ENCODE peak calls at places on chromosomes 3 and 15, in four cellular contexts. One of them, this sample, is unnamed.

GRCh38 chr3:111128884-111129283 is 57.3 kb downstream of the NECTIN3 start:
- DNase-seq in caudate nucleus: no peak
- DNase-seq in stimulated activated CD8-positive, alpha-beta memory T cell treated with anti-CD3 and anti-CD28 coated beads, Interleukin-4, amount 100 ng/mL, for 4 hours: no peak
- DNase-seq in endothelial cell: no peak
- DNase-seq in this sample: no peak

GRCh38 chr15:58770519-58770856 is 614 bp upstream of the MINDY2 start:
- DNase-seq in caudate nucleus: no peak
- DNase-seq in stimulated activated CD8-positive, alpha-beta memory T cell treated with anti-CD3 and anti-CD28 coated beads, Interleukin-4, amount 100 ng/mL, for 4 hours: no peak
- DNase-seq in endothelial cell: no peak
- DNase-seq in this sample: no peak

GRCh38 chr3:32954506-32954905 is 3.1 kb downstream of the CCR4 start:
- DNase-seq in caudate nucleus: no peak
- DNase-seq in stimulated activated CD8-positive, alpha-beta memory T cell treated with anti-CD3 and anti-CD28 coated beads, Interleukin-4, amount 100 ng/mL, for 4 hours: no peak
- DNase-seq in endothelial cell: no peak
- DNase-seq in this sample: no peak

GRCh38 chr3:126133606-126134005 is 46.8 kb downstream of the ALDH1L1 start:
- DNase-seq in caudate nucleus: no peak
- DNase-seq in stimulated activated CD8-positive, alpha-beta memory T cell treated with anti-CD3 and anti-CD28 coated beads, Interleukin-4, amount 100 ng/mL, for 4 hours: no peak
- DNase-seq in endothelial cell: no peak
- DNase-seq in this sample: no peak

GRCh38 chr3:120688121-120688520 is 6.1 kb upstream of the HGD start:
- DNase-seq in caudate nucleus: no peak
- DNase-seq in stimulated activated CD8-positive, alpha-beta memory T cell treated with anti-CD3 and anti-CD28 coated beads, Interleukin-4, amount 100 ng/mL, for 4 hours: no peak
- DNase-seq in endothelial cell: no peak
- DNase-seq in this sample: no peak

GRCh38 chr15:27480642-27481041 is 509.7 kb downstream of the GABRG3 start:
- DNase-seq in caudate nucleus: no peak
- DNase-seq in stimulated activated CD8-positive, alpha-beta memory T cell treated with anti-CD3 and anti-CD28 coated beads, Interleukin-4, amount 100 ng/mL, for 4 hours: no peak
- DNase-seq in endothelial cell: no peak
- DNase-seq in this sample: no peak

GRCh38 chr15:95302809-95303208 is 1027.7 kb upstream of the NR2F2 start:
- DNase-seq in caudate nucleus: no peak
- DNase-seq in stimulated activated CD8-positive, alpha-beta memory T cell treated with anti-CD3 and anti-CD28 coated beads, Interleukin-4, amount 100 ng/mL, for 4 hours: no peak
- DNase-seq in endothelial cell: no peak
- DNase-seq in this sample: no peak

GRCh38 chr3:127525373-127525772 is 65.2 kb downstream of the TPRA1 start:
- DNase-seq in caudate nucleus: no peak
- DNase-seq in stimulated activated CD8-positive, alpha-beta memory T cell treated with anti-CD3 and anti-CD28 coated beads, Interleukin-4, amount 100 ng/mL, for 4 hours: no peak
- DNase-seq in endothelial cell: no peak
- DNase-seq in this sample: no peak

GRCh38 chr3:53837331-53837730 is 8.9 kb downstream of the CHDH start:
- DNase-seq in caudate nucleus: no peak
- DNase-seq in stimulated activated CD8-positive, alpha-beta memory T cell treated with anti-CD3 and anti-CD28 coated beads, Interleukin-4, amount 100 ng/mL, for 4 hours: no peak
- DNase-seq in endothelial cell: no peak
- DNase-seq in this sample: no peak

GRCh38 chr3:72265250-72265649 is 480.3 kb upstream of the PROK2 start:
- DNase-seq in caudate nucleus: no peak
- DNase-seq in stimulated activated CD8-positive, alpha-beta memory T cell treated with anti-CD3 and anti-CD28 coated beads, Interleukin-4, amount 100 ng/mL, for 4 hours: no peak
- DNase-seq in endothelial cell: no peak
- DNase-seq in this sample: no peak

GRCh38 chr3:138180375-138181029 is 5.8 kb upstream of the DBR1 start:
- DNase-seq in caudate nucleus: no peak
- DNase-seq in stimulated activated CD8-positive, alpha-beta memory T cell treated with anti-CD3 and anti-CD28 coated beads, Interleukin-4, amount 100 ng/mL, for 4 hours: no peak
- DNase-seq in endothelial cell: no peak
- DNase-seq in this sample: peak

GRCh38 chr3:124873241-124873640 is 13.9 kb downstream of the ITGB5 start:
- DNase-seq in caudate nucleus: no peak
- DNase-seq in stimulated activated CD8-positive, alpha-beta memory T cell treated with anti-CD3 and anti-CD28 coated beads, Interleukin-4, amount 100 ng/mL, for 4 hours: no peak
- DNase-seq in endothelial cell: no peak
- DNase-seq in this sample: no peak

GRCh38 chr3:39965997-39966396 is 156.6 kb downstream of the MYRIP start:
- DNase-seq in caudate nucleus: no peak
- DNase-seq in stimulated activated CD8-positive, alpha-beta memory T cell treated with anti-CD3 and anti-CD28 coated beads, Interleukin-4, amount 100 ng/mL, for 4 hours: no peak
- DNase-seq in endothelial cell: no peak
- DNase-seq in this sample: no peak

GRCh38 chr3:1828519-1828918 is 270.1 kb upstream of the CNTN4 start:
- DNase-seq in caudate nucleus: no peak
- DNase-seq in stimulated activated CD8-positive, alpha-beta memory T cell treated with anti-CD3 and anti-CD28 coated beads, Interleukin-4, amount 100 ng/mL, for 4 hours: no peak
- DNase-seq in endothelial cell: no peak
- DNase-seq in this sample: no peak

GRCh38 chr15:69666921-69667811 is 214.5 kb downstream of the RPLP1 start:
- DNase-seq in caudate nucleus: no peak
- DNase-seq in stimulated activated CD8-positive, alpha-beta memory T cell treated with anti-CD3 and anti-CD28 coated beads, Interleukin-4, amount 100 ng/mL, for 4 hours: no peak
- DNase-seq in endothelial cell: no peak
- DNase-seq in this sample: no peak

GRCh38 chr3:10443791-10444429 is 61.5 kb downstream of the ATP2B2 start:
- DNase-seq in caudate nucleus: no peak
- DNase-seq in stimulated activated CD8-positive, alpha-beta memory T cell treated with anti-CD3 and anti-CD28 coated beads, Interleukin-4, amount 100 ng/mL, for 4 hours: no peak
- DNase-seq in endothelial cell: no peak
- DNase-seq in this sample: no peak

GRCh38 chr3:188396900-188397299 is 242.9 kb downstream of the LPP start:
- DNase-seq in caudate nucleus: no peak
- DNase-seq in stimulated activated CD8-positive, alpha-beta memory T cell treated with anti-CD3 and anti-CD28 coated beads, Interleukin-4, amount 100 ng/mL, for 4 hours: no peak
- DNase-seq in endothelial cell: no peak
- DNase-seq in this sample: no peak

GRCh38 chr3:9028134-9028533 is 64.9 kb upstream of the RAD18 start:
- DNase-seq in caudate nucleus: peak
- DNase-seq in stimulated activated CD8-positive, alpha-beta memory T cell treated with anti-CD3 and anti-CD28 coated beads, Interleukin-4, amount 100 ng/mL, for 4 hours: no peak
- DNase-seq in endothelial cell: no peak
- DNase-seq in this sample: no peak

GRCh38 chr3:110174908-110175307 is 837.6 kb upstream of the DPPA4 start:
- DNase-seq in caudate nucleus: no peak
- DNase-seq in stimulated activated CD8-positive, alpha-beta memory T cell treated with anti-CD3 and anti-CD28 coated beads, Interleukin-4, amount 100 ng/mL, for 4 hours: no peak
- DNase-seq in endothelial cell: no peak
- DNase-seq in this sample: no peak

GRCh38 chr3:177733233-177733632 is 536.0 kb upstream of the TBL1XR1 start:
- DNase-seq in caudate nucleus: no peak
- DNase-seq in stimulated activated CD8-positive, alpha-beta memory T cell treated with anti-CD3 and anti-CD28 coated beads, Interleukin-4, amount 100 ng/mL, for 4 hours: no peak
- DNase-seq in endothelial cell: no peak
- DNase-seq in this sample: no peak

GRCh38 chr3:192918275-192918588 is 576 bp upstream of the MB21D2 start:
- DNase-seq in caudate nucleus: no peak
- DNase-seq in stimulated activated CD8-positive, alpha-beta memory T cell treated with anti-CD3 and anti-CD28 coated beads, Interleukin-4, amount 100 ng/mL, for 4 hours: no peak
- DNase-seq in endothelial cell: no peak
- DNase-seq in this sample: no peak

GRCh38 chr3:191634902-191635301 is 173.9 kb downstream of the PYDC2 start:
- DNase-seq in caudate nucleus: no peak
- DNase-seq in stimulated activated CD8-positive, alpha-beta memory T cell treated with anti-CD3 and anti-CD28 coated beads, Interleukin-4, amount 100 ng/mL, for 4 hours: no peak
- DNase-seq in endothelial cell: no peak
- DNase-seq in this sample: no peak

GRCh38 chr3:14680716-14681115 is 5.8 kb downstream of the C3orf20 start:
- DNase-seq in caudate nucleus: no peak
- DNase-seq in stimulated activated CD8-positive, alpha-beta memory T cell treated with anti-CD3 and anti-CD28 coated beads, Interleukin-4, amount 100 ng/mL, for 4 hours: no peak
- DNase-seq in endothelial cell: no peak
- DNase-seq in this sample: no peak

GRCh38 chr3:161915283-161915682 is 418.7 kb downstream of the OTOL1 start:
- DNase-seq in caudate nucleus: no peak
- DNase-seq in stimulated activated CD8-positive, alpha-beta memory T cell treated with anti-CD3 and anti-CD28 coated beads, Interleukin-4, amount 100 ng/mL, for 4 hours: no peak
- DNase-seq in endothelial cell: no peak
- DNase-seq in this sample: no peak

GRCh38 chr3:32757618-32758374 is 60.0 kb upstream of the TRIM71 start:
- DNase-seq in caudate nucleus: no peak
- DNase-seq in stimulated activated CD8-positive, alpha-beta memory T cell treated with anti-CD3 and anti-CD28 coated beads, Interleukin-4, amount 100 ng/mL, for 4 hours: no peak
- DNase-seq in endothelial cell: no peak
- DNase-seq in this sample: peak

GRCh38 chr15:50315814-50316630 is 39.0 kb downstream of the GABPB1 start:
- DNase-seq in caudate nucleus: no peak
- DNase-seq in stimulated activated CD8-positive, alpha-beta memory T cell treated with anti-CD3 and anti-CD28 coated beads, Interleukin-4, amount 100 ng/mL, for 4 hours: no peak
- DNase-seq in endothelial cell: no peak
- DNase-seq in this sample: peak

GRCh38 chr3:16427309-16427965 is 86.1 kb downstream of the RFTN1 start:
- DNase-seq in caudate nucleus: no peak
- DNase-seq in stimulated activated CD8-positive, alpha-beta memory T cell treated with anti-CD3 and anti-CD28 coated beads, Interleukin-4, amount 100 ng/mL, for 4 hours: no peak
- DNase-seq in endothelial cell: no peak
- DNase-seq in this sample: no peak

GRCh38 chr3:52366527-52366926 is 50.4 kb downstream of the DNAH1 start:
- DNase-seq in caudate nucleus: peak
- DNase-seq in stimulated activated CD8-positive, alpha-beta memory T cell treated with anti-CD3 and anti-CD28 coated beads, Interleukin-4, amount 100 ng/mL, for 4 hours: no peak
- DNase-seq in endothelial cell: no peak
- DNase-seq in this sample: no peak

GRCh38 chr3:4953119-4953518 is 26.1 kb upstream of the BHLHE40 start:
- DNase-seq in caudate nucleus: no peak
- DNase-seq in stimulated activated CD8-positive, alpha-beta memory T cell treated with anti-CD3 and anti-CD28 coated beads, Interleukin-4, amount 100 ng/mL, for 4 hours: no peak
- DNase-seq in endothelial cell: no peak
- DNase-seq in this sample: no peak

GRCh38 chr3:189276481-189277190 is 104.9 kb downstream of the TPRG1 start:
- DNase-seq in caudate nucleus: no peak
- DNase-seq in stimulated activated CD8-positive, alpha-beta memory T cell treated with anti-CD3 and anti-CD28 coated beads, Interleukin-4, amount 100 ng/mL, for 4 hours: no peak
- DNase-seq in endothelial cell: no peak
- DNase-seq in this sample: no peak

GRCh38 chr3:195238626-195239118 is 32.3 kb downstream of the XXYLT1 start:
- DNase-seq in caudate nucleus: no peak
- DNase-seq in stimulated activated CD8-positive, alpha-beta memory T cell treated with anti-CD3 and anti-CD28 coated beads, Interleukin-4, amount 100 ng/mL, for 4 hours: no peak
- DNase-seq in endothelial cell: no peak
- DNase-seq in this sample: no peak

GRCh38 chr15:67013696-67014095 is 51.7 kb upstream of the SMAD3 start:
- DNase-seq in caudate nucleus: no peak
- DNase-seq in stimulated activated CD8-positive, alpha-beta memory T cell treated with anti-CD3 and anti-CD28 coated beads, Interleukin-4, amount 100 ng/mL, for 4 hours: no peak
- DNase-seq in endothelial cell: peak
- DNase-seq in this sample: no peak

GRCh38 chr3:186073641-186074040 is 35.2 kb downstream of the ETV5 start:
- DNase-seq in caudate nucleus: no peak
- DNase-seq in stimulated activated CD8-positive, alpha-beta memory T cell treated with anti-CD3 and anti-CD28 coated beads, Interleukin-4, amount 100 ng/mL, for 4 hours: no peak
- DNase-seq in endothelial cell: no peak
- DNase-seq in this sample: no peak

GRCh38 chr15:25065876-25066275 is 111.1 kb downstream of the SNRPN start:
- DNase-seq in caudate nucleus: no peak
- DNase-seq in stimulated activated CD8-positive, alpha-beta memory T cell treated with anti-CD3 and anti-CD28 coated beads, Interleukin-4, amount 100 ng/mL, for 4 hours: no peak
- DNase-seq in endothelial cell: no peak
- DNase-seq in this sample: no peak

GRCh38 chr3:9976736-9977709 is 9.6 kb downstream of the EMC3 start:
- DNase-seq in caudate nucleus: peak
- DNase-seq in stimulated activated CD8-positive, alpha-beta memory T cell treated with anti-CD3 and anti-CD28 coated beads, Interleukin-4, amount 100 ng/mL, for 4 hours: no peak
- DNase-seq in endothelial cell: no peak
- DNase-seq in this sample: peak

GRCh38 chr15:63453181-63453905 is 51.0 kb upstream of the USP3 start:
- DNase-seq in caudate nucleus: no peak
- DNase-seq in stimulated activated CD8-positive, alpha-beta memory T cell treated with anti-CD3 and anti-CD28 coated beads, Interleukin-4, amount 100 ng/mL, for 4 hours: no peak
- DNase-seq in endothelial cell: no peak
- DNase-seq in this sample: no peak

GRCh38 chr15:33756950-33757349 is 211.3 kb upstream of the CHRM5 start:
- DNase-seq in caudate nucleus: no peak
- DNase-seq in stimulated activated CD8-positive, alpha-beta memory T cell treated with anti-CD3 and anti-CD28 coated beads, Interleukin-4, amount 100 ng/mL, for 4 hours: no peak
- DNase-seq in endothelial cell: no peak
- DNase-seq in this sample: no peak